ENCODE peak calls at places on chromosomes 4 and X, in six cellular contexts. Q is heart left ventricle, R is stomach, U is sigmoid colon, M is uterus, J is vagina. O is an unnamed sample.
A peak's percentile ranks its signal among the peaks of the same experiment; 100 is the strongest.

GRCh38 chrX:72536542-72536941 is 36.1 kb downstream of the HDAC8 start:
- DNase-seq in Q (no peak), R (no peak), U (no peak), M (no peak), J (no peak), O (no peak)

GRCh38 chr4:72457158-72457557 is 111.9 kb downstream of the ADAMTS3 start:
- DNase-seq in Q (no peak), R (no peak), U (no peak), M (no peak), J (no peak), O (no peak)

GRCh38 chr4:175758595-175758994 is 53.5 kb downstream of the GPM6A start:
- DNase-seq in Q (no peak), R (no peak), U (no peak), M (no peak), J (no peak), O (no peak)

GRCh38 chr4:85423414-85423813 is 51.5 kb upstream of the ARHGAP24 start:
- DNase-seq in Q (no peak), R (no peak), U (no peak), M (no peak), J (no peak), O (no peak)

GRCh38 chr4:121706595-121707021 is 9.8 kb upstream of the ANXA5 start:
- DNase-seq in Q (no peak), R (no peak), U (no peak), M (no peak), J (no peak), O (no peak)

GRCh38 chr4:138647433-138647832 is 368.1 kb upstream of the NOCT start:
- DNase-seq in Q (no peak), R (no peak), U (no peak), M (no peak), J (no peak), O (no peak)

GRCh38 chr4:20393486-20394100 is 141.9 kb downstream of the SLIT2 start:
- DNase-seq in Q (no peak), R (no peak), U (no peak), M (no peak), J (no peak), O (no peak)

GRCh38 chrX:8921615-8922014 is 112.3 kb downstream of the FAM9B start:
- DNase-seq in Q (no peak), R (no peak), U (no peak), M (no peak), J (no peak), O (no peak)

GRCh38 chrX:9267415-9267814 is 197.4 kb upstream of the TBL1X start:
- DNase-seq in Q (no peak), R (no peak), U (no peak), M (no peak), J (no peak), O (no peak)

GRCh38 chr4:143555676-143556075 is 42.2 kb downstream of the SMARCA5 start:
- DNase-seq in Q (no peak), R (no peak), U (no peak), M (no peak), J (no peak), O (no peak)

GRCh38 chrX:46327229-46328081 is 217.8 kb downstream of the ZNF674 start:
- DNase-seq in Q (peak; percentile 60), R (peak; percentile 51), U (no peak), M (no peak), J (no peak), O (peak; percentile 45)

GRCh38 chr4:172850838-172851237 is 317.8 kb upstream of the GALNT7 start:
- DNase-seq in Q (no peak), R (no peak), U (no peak), M (no peak), J (no peak), O (no peak)

GRCh38 chr4:76802546-76803021 is 95.4 kb downstream of the SOWAHB start:
- DNase-seq in Q (no peak), R (no peak), U (no peak), M (no peak), J (no peak), O (no peak)

GRCh38 chr4:140046037-140046436 is 107.9 kb downstream of the MAML3 start:
- DNase-seq in Q (no peak), R (no peak), U (no peak), M (no peak), J (no peak), O (no peak)

GRCh38 chrX:37672563-37672962 is 13.0 kb upstream of the XK start:
- DNase-seq in Q (no peak), R (no peak), U (no peak), M (no peak), J (no peak), O (no peak)

GRCh38 chr4:171676555-171677215 is 136.5 kb upstream of the GALNTL6 start:
- DNase-seq in Q (no peak), R (no peak), U (no peak), M (no peak), J (no peak), O (no peak)

GRCh38 chr4:150609131-150609530 is 27.2 kb downstream of the MAB21L2 start:
- DNase-seq in Q (no peak), R (no peak), U (no peak), M (no peak), J (no peak), O (no peak)

GRCh38 chr4:60805500-60806313 is 394.4 kb upstream of the ADGRL3 start:
- DNase-seq in Q (no peak), R (no peak), U (no peak), M (no peak), J (no peak), O (no peak)

GRCh38 chr4:37562592-37562991 is 123.6 kb downstream of the RELL1 start:
- DNase-seq in Q (no peak), R (no peak), U (no peak), M (no peak), J (no peak), O (no peak)

GRCh38 chr4:167419468-167420133 is 185.3 kb upstream of the SPOCK3 start:
- DNase-seq in Q (no peak), R (no peak), U (no peak), M (no peak), J (no peak), O (no peak)

GRCh38 chrX:39029221-39029620 is 228.0 kb downstream of the MID1IP1 start:
- DNase-seq in Q (no peak), R (no peak), U (no peak), M (no peak), J (no peak), O (no peak)

GRCh38 chrX:49162620-49163019 is at the start of gene MAGIX:
- DNase-seq in Q (no peak), R (peak; percentile 71), U (no peak), M (no peak), J (no peak), O (peak; percentile 80)

GRCh38 chrX:49160908-49161307 is 1.6 kb upstream of the MAGIX start:
- DNase-seq in Q (no peak), R (no peak), U (no peak), M (no peak), J (no peak), O (no peak)

GRCh38 chrX:49164589-49165360 is 2.2 kb downstream of the MAGIX start:
- DNase-seq in Q (no peak), R (no peak), U (no peak), M (no peak), J (no peak), O (no peak)

GRCh38 chrX:49165901-49166881 is 3.6 kb downstream of the MAGIX start:
- DNase-seq in Q (peak; percentile 89), R (peak; percentile 66), U (peak; percentile 93), M (peak; percentile 52), J (no peak), O (peak; percentile 65)

DNA sequence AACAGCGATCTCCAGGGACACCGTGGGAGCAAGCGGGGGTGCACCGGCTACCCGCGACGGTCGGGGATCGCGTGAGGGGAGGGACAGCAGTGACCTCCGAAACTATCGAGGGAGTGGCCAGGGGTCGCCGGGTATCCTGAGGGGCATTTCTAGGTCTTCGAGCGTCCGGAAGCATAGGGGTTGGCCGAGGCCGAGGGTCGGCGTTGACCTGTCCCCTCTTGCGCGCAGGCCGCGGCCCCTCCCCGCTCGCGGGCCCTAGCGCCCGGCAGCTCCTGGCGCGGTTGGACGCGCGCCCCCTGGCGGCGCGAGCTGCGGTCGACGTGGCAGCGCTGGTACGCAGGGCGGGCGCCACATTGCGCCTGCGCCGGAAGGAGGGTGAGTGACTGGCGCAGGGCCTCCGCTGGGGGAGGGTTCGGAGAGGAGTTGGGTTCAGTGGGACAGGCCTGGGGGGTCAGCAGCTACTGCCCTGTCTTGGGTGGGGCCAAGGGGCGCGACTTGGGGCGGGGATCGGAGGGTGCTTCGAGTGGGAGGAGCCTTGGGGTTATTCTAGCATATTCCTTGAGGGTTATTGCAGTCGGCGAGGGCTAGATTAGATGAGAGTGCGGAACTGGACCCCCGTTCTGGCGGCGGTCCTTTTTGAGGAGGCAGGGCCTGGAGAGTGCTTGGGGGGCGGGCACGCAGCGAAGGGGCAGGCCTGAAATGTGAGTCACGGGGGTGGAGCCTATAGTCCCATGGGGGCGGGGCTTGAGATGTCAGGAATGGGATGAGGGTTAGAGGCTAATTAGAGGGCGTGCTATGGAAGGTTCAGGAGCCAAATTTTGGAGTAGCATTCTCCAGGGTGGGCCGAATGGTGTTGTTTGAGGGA is 1.2 kb downstream of the MAGIX start:
- DNase-seq in Q (peak; percentile 93), R (peak; percentile 86), U (peak; percentile 94), M (peak; percentile 88), J (no peak), O (peak; percentile 93)
- TF ChIP-seq POLR2A in Q (peak; percentile 70), R (no peak), U (no peak), M (peak; percentile 25), J (no peak), O (peak; percentile 38)

GRCh38 chrX:10649286-10649685 is 28.9 kb upstream of the MID1 start:
- DNase-seq in Q (no peak), R (no peak), U (no peak), M (no peak), J (no peak), O (no peak)
- H3K27me3 ChIP-seq in Q (no peaks in the 10 kb centered on the region), R (no peaks in the 10 kb centered on the region), U (no peaks in the 10 kb centered on the region), M (no peaks in the 10 kb centered on the region), J (no peaks in the 10 kb centered on the region), O (no peaks in the 10 kb centered on the region)

DNA sequence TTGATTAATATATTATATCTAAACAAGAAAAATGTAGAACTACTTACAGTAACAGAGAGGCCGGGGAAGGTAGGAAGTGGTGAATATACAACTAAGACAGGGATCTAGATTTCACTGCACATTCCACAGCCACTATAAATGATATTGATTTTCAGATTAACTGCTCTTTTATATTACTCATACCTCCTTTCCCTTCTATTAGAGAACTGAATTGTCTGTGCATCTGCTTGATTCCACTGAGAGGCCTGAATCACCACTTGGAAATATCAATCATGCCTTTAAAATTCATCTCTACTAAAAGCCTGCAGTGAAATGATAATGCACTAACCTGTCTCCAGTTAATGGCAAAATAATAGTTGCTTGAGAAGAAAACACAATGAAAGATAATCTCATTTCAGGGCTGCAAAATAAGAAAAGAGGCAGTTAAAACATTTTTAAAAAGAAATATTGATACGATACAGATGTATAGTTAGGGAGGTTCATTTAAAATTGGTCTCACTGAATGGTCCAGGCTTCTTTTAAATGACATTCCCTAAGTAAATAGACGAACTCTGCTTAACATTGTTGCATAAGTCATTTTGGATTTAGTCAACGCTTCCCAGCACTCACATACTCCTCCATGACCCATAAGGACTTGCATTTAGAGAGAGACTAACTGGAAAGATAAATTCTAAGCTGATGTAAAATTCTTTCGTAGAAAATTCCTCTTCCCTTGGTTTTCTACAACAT is 3.8 kb downstream of the ANTXR2 start:
- DNase-seq in Q (no peak), R (no peak), U (no peak), M (no peak), J (no peak), O (no peak)
- H3K4me1 ChIP-seq in Q (peaks cover 2% of the 10 kb centered on the region), R (peaks cover 62% of the 10 kb centered on the region), U (no peaks in the 10 kb centered on the region), M (peaks cover 1% of the 10 kb centered on the region), J (peaks cover 35% of the 10 kb centered on the region), O (peaks cover 17% of the 10 kb centered on the region)

GRCh38 chr4:67721770-67722597 is 21.0 kb upstream of the UBA6 start:
- DNase-seq in Q (no peak), R (no peak), U (no peak), M (no peak), J (no peak), O (no peak)
- TF ChIP-seq POLR2A in Q (no peak), R (no peak), U (no peak), M (no peak), J (no peak), O (no peak)

GRCh38 chr4:866761-867390 is 40.9 kb upstream of the CPLX1 start:
- DNase-seq in Q (no peak), R (no peak), U (no peak), M (no peak), J (no peak), O (no peak)
- H3K27me3 ChIP-seq in Q (no peaks in the 10 kb centered on the region), R (no peaks in the 10 kb centered on the region), U (no peaks in the 10 kb centered on the region), M (no peaks in the 10 kb centered on the region), J (no peaks in the 10 kb centered on the region), O (no peaks in the 10 kb centered on the region)